ENCODE peak calls at places on chromosomes 4 and X, in four cellular contexts. B is NT2/D1, W is HFF-Myc, E is cerebellar cortex. A is an unnamed sample.

GRCh38 chr4:7715251-7716014 is 224.2 kb downstream of the AFAP1 start:
- DNase-seq in B (no peak), W (no peak), E (no peak), A (no peak)

GRCh38 chrX:37409278-37409677 is 60.1 kb downstream of the PRRG1 start:
- DNase-seq in B (no peak), W (no peak), E (no peak), A (no peak)

GRCh38 chrX:48972214-48973164 is 845 bp upstream of the KCND1 start:
- DNase-seq in B (peak), W (no peak), E (peak), A (peak)

GRCh38 chr4:8260656-8261111 is 8.9 kb upstream of the HTRA3 start:
- DNase-seq in B (peak), W (no peak), E (no peak), A (no peak)

GRCh38 chr4:153151535-153152452 is 52.4 kb upstream of the TRIM2 start:
- DNase-seq in B (no peak), W (no peak), E (peak), A (peak)

GRCh38 chrX:102712216-102712966 is at the start of gene GPRASP2:
- DNase-seq in B (no peak), W (no peak), E (peak), A (peak)

GRCh38 chr4:24952667-24953066 is 39.8 kb upstream of the CCDC149 start:
- DNase-seq in B (no peak), W (no peak), E (no peak), A (no peak)

GRCh38 chr4:67684839-67685531 is 16.0 kb downstream of the UBA6 start:
- DNase-seq in B (no peak), W (no peak), E (no peak), A (no peak)

GRCh38 chr4:186693159-186693815 is 30.4 kb downstream of the FAT1 start:
- DNase-seq in B (no peak), W (peak), E (no peak), A (no peak)

GRCh38 chr4:70992354-70992753 is 1.1 kb upstream of the DCK start:
- DNase-seq in B (no peak), W (no peak), E (peak), A (peak)

GRCh38 chr4:88017516-88018302 is 10.3 kb downstream of the PKD2 start:
- DNase-seq in B (no peak), W (no peak), E (no peak), A (peak)

GRCh38 chr4:176238157-176238608 is 30.8 kb downstream of the ASB5 start:
- DNase-seq in B (no peak), W (peak), E (no peak), A (no peak)

GRCh38 chr4:147546341-147546740 is 65.4 kb downstream of the EDNRA start:
- DNase-seq in B (no peak), W (peak), E (no peak), A (no peak)

GRCh38 chr4:52037730-52038108 is 380 bp downstream of the SGCB start:
- DNase-seq in B (no peak), W (no peak), E (peak), A (peak)

GRCh38 chrX:7147431-7147977 is at the start of gene STS:
- DNase-seq in B (no peak), W (no peak), E (peak), A (peak)

GRCh38 chr4:38872620-38873019 is 5.0 kb downstream of the FAM114A1 start:
- DNase-seq in B (no peak), W (peak), E (no peak), A (no peak)

GRCh38 chr4:7964890-7965662 is 25.4 kb upstream of the AFAP1 start:
- DNase-seq in B (no peak), W (no peak), E (no peak), A (no peak)

GRCh38 chr4:112147697-112148096 is 2.4 kb downstream of the FAM241A start:
- DNase-seq in B (no peak), W (no peak), E (peak), A (peak)

GRCh38 chr4:186203391-186203802 is 12.0 kb downstream of the CYP4V2 start:
- DNase-seq in B (no peak), W (no peak), E (no peak), A (no peak)

GRCh38 chr4:70704333-70705145 is 16.2 kb downstream of the UTP3 start:
- DNase-seq in B (peak), W (no peak), E (peak), A (no peak)

GRCh38 chrX:2677764-2678163 is 13.3 kb upstream of the CD99 start:
- DNase-seq in B (no peak), W (peak), E (peak), A (peak)

GRCh38 chr4:72613959-72614358 is 44.9 kb upstream of the ADAMTS3 start:
- DNase-seq in B (no peak), W (no peak), E (no peak), A (no peak)

GRCh38 chr4:74768857-74769525 is 25.3 kb downstream of the BTC start:
- DNase-seq in B (no peak), W (peak), E (no peak), A (no peak)

GRCh38 chr4:118981839-118982381 is 93.3 kb downstream of the SYNPO2 start:
- DNase-seq in B (peak), W (peak), E (peak), A (peak)

GRCh38 chr4:114366368-114366767 is 232.2 kb upstream of the UGT8 start:
- DNase-seq in B (no peak), W (no peak), E (no peak), A (no peak)

GRCh38 chr4:52877694-52878093 is 15.6 kb downstream of the RASL11B start:
- DNase-seq in B (no peak), W (no peak), E (no peak), A (no peak)

GRCh38 chr4:18689308-18689915 is 667.9 kb upstream of the LCORL start:
- DNase-seq in B (peak), W (peak), E (peak), A (peak)

GRCh38 chr4:77344784-77345183 is 187.8 kb downstream of the CCNG2 start:
- DNase-seq in B (no peak), W (no peak), E (no peak), A (no peak)

GRCh38 chrX:55867254-55867653 is 149.7 kb downstream of the RRAGB start:
- DNase-seq in B (no peak), W (no peak), E (no peak), A (no peak)

GRCh38 chr4:26197018-26197779 is 123.6 kb upstream of the RBPJ start:
- DNase-seq in B (no peak), W (peak), E (no peak), A (no peak)

GRCh38 chrX:111244238-111244750 is 26.0 kb downstream of the CAPN6 start:
- DNase-seq in B (no peak), W (no peak), E (peak), A (peak)

GRCh38 chr4:83118869-83119268 is 4.3 kb upstream of the PLAC8 start:
- DNase-seq in B (no peak), W (no peak), E (no peak), A (no peak)

GRCh38 chr4:138650917-138651564 is 364.5 kb upstream of the NOCT start:
- DNase-seq in B (no peak), W (peak), E (no peak), A (no peak)

GRCh38 chr4:57119054-57119651 is 9.0 kb upstream of the IGFBP7 start:
- DNase-seq in B (no peak), W (peak), E (no peak), A (no peak)

GRCh38 chrX:50188859-50189258 is 11.9 kb downstream of the AKAP4 start:
- DNase-seq in B (no peak), W (no peak), E (no peak), A (no peak)

GRCh38 chr4:120939693-120940092 is 17.2 kb upstream of the PRDM5 start:
- DNase-seq in B (no peak), W (no peak), E (no peak), A (no peak)

GRCh38 chr4:15238720-15239119 is 189.1 kb upstream of the C1QTNF7 start:
- DNase-seq in B (peak), W (no peak), E (peak), A (peak)

GRCh38 chrX:12711435-12712040 is 79.7 kb upstream of the PRPS2 start:
- DNase-seq in B (no peak), W (no peak), E (no peak), A (no peak)